ENCODE peak calls at places on chromosomes 12 and 14, in six cellular contexts. B is GM12878, E is A549, Q is IMR-90, M is K562, C is H1. Y is an unnamed sample.

GRCh38 chr12:58917699-58918334 is 2.5 kb downstream of the LRIG3 start:
- DNase-seq in C (no peak), B (no peak), E (no peak), Q (no peak), M (no peak), Y (no peak)

GRCh38 chr12:95181103-95181502 is 36.2 kb downstream of the FGD6 start:
- DNase-seq in B (no peak), C (no peak), M (peak), Q (no peak), E (no peak), Y (no peak)

GRCh38 chr12:3035815-3036702 is 41.1 kb upstream of the TSPAN9 start:
- DNase-seq in Q (peak), C (no peak), B (no peak), E (no peak), M (peak), Y (peak)

GRCh38 chr14:44866770-44867169 is 95.0 kb downstream of the KLHL28 start:
- DNase-seq in B (no peak), Q (no peak), C (no peak), E (no peak), M (no peak), Y (no peak)

GRCh38 chr12:127422935-127423585 is 843.9 kb upstream of the TMEM132C start:
- DNase-seq in Q (no peak), B (no peak), E (no peak), C (no peak), M (no peak), Y (no peak)

GRCh38 chr12:52804029-52804428 is 8.1 kb upstream of the KRT3 start:
- DNase-seq in M (peak), B (no peak), C (no peak), E (no peak), Q (no peak), Y (no peak)

GRCh38 chr14:67532998-67533753 is at the start of gene PLEKHH1:
- DNase-seq in B (no peak), C (peak), M (peak), Q (peak), E (peak), Y (peak)

GRCh38 chr14:75198291-75198933 is 22.0 kb upstream of the TMED10 start:
- DNase-seq in M (no peak), B (no peak), E (no peak), C (no peak), Q (no peak), Y (peak)

GRCh38 chr14:54329082-54329695 is 67.6 kb upstream of the CDKN3 start:
- DNase-seq in Q (peak), C (peak), M (peak), B (no peak), E (peak), Y (no peak)

GRCh38 chr14:49051328-49052060 is 534.7 kb downstream of the RPS29 start:
- DNase-seq in Q (peak), C (no peak), M (no peak), B (no peak), E (no peak), Y (no peak)

GRCh38 chr14:52015411-52016030 is 26.2 kb downstream of the RTRAF start:
- DNase-seq in E (peak), Q (peak), B (no peak), M (peak), C (peak), Y (peak)

GRCh38 chr12:102528111-102528510 is 47.7 kb upstream of the IGF1 start:
- DNase-seq in M (no peak), E (no peak), C (no peak), Q (peak), B (no peak), Y (no peak)

GRCh38 chr12:321606-322326 is 59.1 kb upstream of the SLC6A13 start:
- DNase-seq in C (no peak), M (no peak), E (no peak), B (no peak), Q (no peak), Y (no peak)
- TF ChIP-seq RFX5 in C (no peak), M (no peak), E (no peak), B (no peak), Q (no peak), Y (no peak)

GRCh38 chr12:64801381-64801780 is 23.1 kb upstream of the TBC1D30 start:
- DNase-seq in E (peak), C (no peak), M (no peak), B (no peak), Q (no peak), Y (peak)
- TF ChIP-seq RFX5 in E (no peak), C (no peak), M (no peak), B (no peak), Q (no peak), Y (no peak)

DNA sequence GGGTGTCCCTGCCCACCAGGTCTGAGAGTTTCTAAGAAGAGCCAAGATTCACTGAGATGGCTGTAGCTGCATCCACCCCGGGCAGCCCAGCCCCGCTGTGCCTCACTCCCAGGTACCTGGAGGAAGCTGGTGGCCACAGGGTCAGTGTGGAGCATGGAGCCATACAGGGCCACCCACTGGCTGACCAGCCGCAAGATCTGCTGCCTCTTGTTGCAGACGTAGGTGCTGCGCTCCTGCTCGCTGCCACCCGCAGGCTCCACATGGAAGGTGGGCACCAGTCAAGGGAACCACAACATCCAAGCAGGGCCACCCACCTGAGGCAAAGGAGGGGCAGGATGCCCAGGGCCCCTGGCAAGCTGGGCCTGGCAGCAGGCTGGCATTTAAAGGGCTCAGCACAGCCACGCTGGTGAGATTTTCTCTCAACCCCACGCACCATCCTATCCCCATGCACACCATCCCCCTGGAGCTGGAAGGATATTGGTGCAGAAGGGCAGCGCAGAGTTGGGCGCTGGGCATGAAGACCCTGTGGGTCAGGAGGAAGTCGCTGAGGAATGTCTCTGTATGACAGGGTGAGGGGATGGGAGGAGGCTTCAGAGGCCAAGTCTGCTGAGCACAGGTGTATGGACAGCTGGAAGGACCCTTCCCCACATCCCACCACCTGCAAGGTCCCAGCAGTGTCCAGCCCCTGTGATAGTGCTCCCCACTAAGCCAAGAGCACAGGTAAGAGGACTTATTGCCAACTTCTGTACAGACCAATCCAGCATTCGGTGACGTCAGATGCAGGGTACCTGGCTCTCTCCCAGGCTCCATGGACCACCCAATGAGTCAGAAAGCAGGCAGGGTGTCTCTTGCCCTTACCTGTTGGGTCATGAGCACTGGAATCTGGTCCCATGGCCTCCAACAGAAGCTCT is 10.8 kb downstream of the RAPGEF3 start:
- DNase-seq in E (no peak), B (no peak), M (no peak), C (no peak), Q (no peak), Y (no peak)
- TF ChIP-seq RFX5 in E (no peak), B (no peak), M (no peak), C (no peak), Q (no peak), Y (no peak)

DNA sequence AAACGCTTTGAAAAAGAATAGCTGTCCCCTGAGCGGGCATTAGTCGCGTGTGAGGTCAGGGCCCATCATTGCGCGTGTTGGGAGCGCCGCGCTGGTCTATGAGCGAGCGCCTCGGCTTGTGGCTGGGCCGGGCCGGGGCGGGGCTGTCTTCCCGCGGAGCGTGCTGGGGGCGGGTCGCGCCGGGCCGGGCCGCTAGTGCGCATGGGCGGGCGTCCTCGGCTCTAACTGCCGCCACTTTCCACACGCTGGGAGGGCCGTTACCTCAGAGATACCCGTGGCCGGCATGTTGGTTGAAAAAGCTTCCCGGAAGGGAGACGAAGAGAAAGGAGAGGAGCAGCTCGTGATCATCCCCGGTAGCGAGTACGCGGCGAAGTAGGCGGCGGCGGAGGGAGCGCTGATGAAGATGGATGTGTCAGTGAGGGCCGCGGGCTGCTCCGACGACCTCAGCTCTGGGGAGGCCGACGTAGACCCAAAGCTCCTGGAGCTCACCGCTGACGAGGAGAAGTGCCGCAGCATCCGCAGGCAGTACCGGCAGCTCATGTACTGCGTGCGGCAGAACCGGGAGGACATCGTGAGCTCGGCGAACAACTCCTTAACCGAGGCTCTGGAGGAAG is at the start of gene EID3:
- DNase-seq in C (peak), M (no peak), B (no peak), Q (peak), E (peak), Y (peak)
- TF ChIP-seq RFX5 in C (no peak), M (no peak), B (no peak), Q (no peak), E (peak), Y (no peak)

DNA sequence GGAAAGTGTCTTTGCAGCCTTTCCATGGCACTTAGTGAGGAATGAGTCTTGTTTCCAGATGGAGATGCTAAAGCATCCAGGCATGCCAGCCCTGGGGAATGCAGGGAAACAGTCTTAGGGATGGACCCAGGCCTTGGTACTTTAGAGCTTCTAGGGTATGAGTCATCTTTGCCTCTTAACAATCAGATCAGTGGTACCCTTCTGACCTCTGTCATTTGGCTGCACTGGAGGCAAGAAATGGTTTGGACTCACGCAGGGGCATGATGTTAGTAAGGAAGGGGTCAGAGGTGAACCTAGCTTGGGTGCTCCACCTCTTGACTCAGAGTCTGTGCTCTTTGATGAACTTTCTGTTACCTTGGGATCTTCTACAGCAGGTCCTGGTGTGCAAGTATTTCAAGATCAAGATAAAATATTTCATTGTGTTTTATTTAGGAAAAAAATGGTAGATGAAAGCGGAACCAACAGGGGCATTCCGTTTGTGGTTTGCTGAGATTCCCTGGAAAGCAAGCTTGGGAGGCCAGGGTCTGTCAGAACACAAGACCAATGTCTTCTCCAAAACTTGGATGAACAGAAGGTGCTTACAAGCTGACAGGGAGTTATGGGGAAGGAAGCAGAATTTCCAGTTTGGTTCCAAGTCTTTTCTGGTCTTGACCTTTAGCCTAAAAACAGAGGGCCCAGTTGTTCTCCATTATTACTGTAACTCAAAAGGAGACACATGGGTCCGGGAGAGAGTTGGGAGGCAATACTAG is 216.2 kb downstream of the ZFP36L1 start:
- DNase-seq in M (peak), C (no peak), E (peak), Q (peak), B (no peak), Y (no peak)
- TF ChIP-seq RFX5 in M (no peak), C (no peak), E (no peak), Q (no peak), B (no peak), Y (no peak)

GRCh38 chr12:41992029-41992428 is 152.6 kb downstream of the GXYLT1 start:
- DNase-seq in E (peak), M (no peak), C (no peak), B (no peak), Q (no peak), Y (no peak)
- TF ChIP-seq RFX5 in E (no peak), M (no peak), C (no peak), B (no peak), Q (no peak), Y (no peak)

DNA sequence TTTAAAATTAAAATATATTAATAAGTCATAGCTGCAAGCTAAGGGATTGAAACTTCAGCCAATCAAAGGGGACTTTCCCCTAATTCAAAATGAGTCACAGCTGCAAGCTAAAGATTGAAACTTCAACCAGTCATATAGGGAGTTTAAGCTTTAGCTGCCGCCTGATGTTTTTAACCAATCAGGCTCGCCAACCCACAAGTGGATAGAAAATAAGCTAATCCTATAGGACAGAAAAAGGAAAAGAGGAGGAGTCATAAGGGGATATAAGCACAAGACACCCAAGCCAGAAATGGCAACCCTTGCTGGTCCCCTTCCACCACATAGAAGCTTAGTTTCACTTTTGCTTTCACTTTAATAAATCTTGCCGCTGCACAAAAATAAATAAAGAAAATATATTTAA is 1154.6 kb downstream of the GALC start:
- DNase-seq in M (no peak), E (no peak), Q (no peak), B (no peak), C (no peak), Y (no peak)
- TF ChIP-seq RFX5 in M (no peak), E (no peak), Q (no peak), B (no peak), C (no peak), Y (no peak)

DNA sequence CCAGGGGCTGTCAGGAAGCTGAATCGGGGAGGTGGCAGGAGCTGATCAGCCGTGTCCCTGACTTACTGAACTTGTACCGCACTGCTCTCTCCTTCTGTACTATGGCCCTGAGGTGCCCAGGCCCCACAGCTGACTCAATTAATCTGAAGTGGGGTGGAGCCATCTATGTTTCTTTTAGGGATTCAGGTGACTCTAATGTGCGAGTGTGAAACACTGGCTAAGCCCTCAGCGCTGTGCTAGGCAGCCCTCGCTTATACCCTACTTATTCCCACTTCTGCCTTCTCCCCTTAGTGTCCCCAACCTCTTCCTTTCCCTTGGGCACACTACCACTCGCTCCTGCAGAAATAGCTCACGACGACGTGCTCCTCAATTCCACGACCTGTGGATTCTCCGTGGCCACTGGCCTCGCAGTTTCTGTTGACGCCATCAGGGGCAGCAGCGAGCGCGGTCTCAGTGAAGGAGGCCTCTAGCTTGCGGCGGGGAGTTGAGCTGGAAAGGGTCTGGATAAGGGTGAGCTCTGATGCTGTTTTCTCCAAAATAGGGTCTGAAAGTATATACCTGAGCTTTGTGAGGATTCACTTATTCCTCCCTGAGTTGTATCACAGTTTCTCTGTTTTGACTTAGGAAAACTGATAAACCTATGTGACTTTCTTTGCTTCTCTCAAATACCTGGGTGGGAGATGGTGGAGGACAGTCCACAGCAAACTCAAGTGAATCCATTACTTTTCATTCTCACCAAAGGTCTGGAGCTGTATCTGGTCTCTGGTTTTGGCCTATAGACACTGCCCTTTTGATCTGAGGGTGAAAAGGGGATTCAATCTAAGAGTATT is 167.6 kb downstream of the SLC41A2 start:
- DNase-seq in B (peak), Q (peak), E (peak), C (peak), M (peak), Y (peak)
- TF ChIP-seq RFX5 in B (no peak), Q (no peak), E (no peak), C (no peak), M (no peak), Y (no peak)

DNA sequence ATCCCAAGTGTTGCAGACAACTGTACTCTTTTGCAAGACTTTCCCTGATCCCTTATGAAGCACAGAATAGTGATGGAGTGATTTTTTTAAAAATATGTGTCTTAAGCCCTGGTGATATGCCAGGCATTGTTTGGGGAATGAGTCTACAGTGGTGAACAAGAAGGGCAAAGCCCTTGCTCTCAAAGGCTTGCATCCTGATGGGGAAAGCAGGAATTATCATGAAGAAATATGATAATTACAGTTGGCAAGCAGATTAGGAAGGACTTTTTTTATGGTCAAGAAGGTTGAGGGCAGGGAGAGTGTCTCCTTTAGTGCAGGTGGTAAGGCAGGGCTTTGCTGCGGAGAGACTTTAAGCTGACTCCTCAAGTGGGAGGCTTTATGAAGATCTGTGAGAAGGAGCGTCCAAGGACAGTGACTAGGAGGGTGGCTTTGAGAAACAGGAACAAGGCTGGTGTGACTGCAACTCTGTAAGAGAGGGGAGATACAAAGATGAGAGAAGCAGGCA is 100.2 kb downstream of the SYNE2 start:
- DNase-seq in E (no peak), B (no peak), C (no peak), M (no peak), Q (peak), Y (no peak)
- TF ChIP-seq RFX5 in E (no peak), B (no peak), C (no peak), M (no peak), Q (no peak), Y (no peak)

Y was measured in SK-N-SH.